ENCODE peak calls at places on chromosome 14, in ten cellular contexts. X is A549, F is lower leg skin, M is H9, E is IMR-90, H is fibroblast of lung, A is transverse colon, O is ascending aorta, J is left lung, D is GM12865. V is an unnamed sample.
A peak's percentile ranks its signal among the peaks of the same experiment; 100 is the strongest.

GRCh38 chr14:69980457-69981414 is 101.5 kb downstream of the SMOC1 start:
- DNase-seq in X (no peak), F (no peak), M (peak; percentile 32), E (no peak), H (no peak), A (no peak), O (no peak), J (no peak), D (no peak), V (no peak)

GRCh38 chr14:103801459-103801858 is 45.9 kb downstream of the PPP1R13B start:
- DNase-seq in X (no peak), F (no peak), M (no peak), E (peak; percentile 79), H (peak; percentile 90), A (no peak), O (no peak), J (no peak), D (no peak), V (peak; percentile 83)

GRCh38 chr14:100531152-100531551 is 56.1 kb downstream of the BEGAIN start:
- DNase-seq in X (no peak), F (peak; percentile 48), M (no peak), E (no peak), H (no peak), A (no peak), O (no peak), J (peak; percentile 48), D (no peak), V (no peak)

GRCh38 chr14:30610719-30611388 is 11.3 kb upstream of the SCFD1 start:
- DNase-seq in X (peak; percentile 60), F (peak; percentile 86), M (no peak), E (peak; percentile 81), H (peak; percentile 72), A (peak; percentile 74), O (no peak), J (no peak), D (peak; percentile 27), V (peak; percentile 28)

GRCh38 chr14:72948481-72949138 is 22.3 kb downstream of the DCAF4 start:
- DNase-seq in X (peak; percentile 58), F (peak; percentile 91), M (peak; percentile 65), E (peak; percentile 70), H (peak; percentile 51), A (peak; percentile 68), O (peak; percentile 79), J (no peak), D (peak; percentile 70), V (peak; percentile 47)

GRCh38 chr14:100263141-100263540 is 24.2 kb downstream of the YY1 start:
- DNase-seq in X (no peak), F (no peak), M (no peak), E (no peak), H (peak; percentile 43), A (no peak), O (no peak), J (no peak), D (no peak), V (peak; percentile 22)

GRCh38 chr14:71319646-71320045 is 412.4 kb downstream of the PCNX1 start:
- DNase-seq in X (peak; percentile 33), F (no peak), M (no peak), E (peak; percentile 36), H (no peak), A (no peak), O (no peak), J (no peak), D (peak; percentile 55), V (peak; percentile 34)

GRCh38 chr14:101706509-101707284 is 54.8 kb upstream of the PPP2R5C start:
- DNase-seq in X (no peak), F (peak; percentile 84), M (no peak), E (no peak), H (no peak), A (no peak), O (no peak), J (no peak), D (no peak), V (no peak)

GRCh38 chr14:106347291-106347778 is 821.0 kb downstream of the TMEM121 start:
- DNase-seq in X (no peak), F (no peak), M (no peak), E (no peak), H (no peak), A (no peak), O (no peak), J (no peak), D (no peak), V (no peak)

GRCh38 chr14:60647081-60647836 is 2.0 kb downstream of the SIX1 start:
- DNase-seq in X (peak; percentile 54), F (peak; percentile 84), M (peak; percentile 66), E (peak; percentile 69), H (peak; percentile 47), A (no peak), O (no peak), J (peak; percentile 67), D (no peak), V (peak; percentile 48)

GRCh38 chr14:67663633-67664032 is 10.8 kb downstream of the VTI1B start:
- DNase-seq in X (no peak), F (no peak), M (no peak), E (no peak), H (no peak), A (no peak), O (no peak), J (no peak), D (no peak), V (no peak)

GRCh38 chr14:102957222-102957621 is 34.8 kb downstream of the AMN start:
- DNase-seq in X (no peak), F (no peak), M (no peak), E (peak; percentile 57), H (peak; percentile 65), A (no peak), O (no peak), J (no peak), D (no peak), V (no peak)

GRCh38 chr14:89669209-89669608 is 252.2 kb upstream of the FOXN3 start:
- DNase-seq in X (no peak), F (no peak), M (no peak), E (no peak), H (no peak), A (peak; percentile 34), O (no peak), J (no peak), D (peak; percentile 64), V (no peak)

DNA sequence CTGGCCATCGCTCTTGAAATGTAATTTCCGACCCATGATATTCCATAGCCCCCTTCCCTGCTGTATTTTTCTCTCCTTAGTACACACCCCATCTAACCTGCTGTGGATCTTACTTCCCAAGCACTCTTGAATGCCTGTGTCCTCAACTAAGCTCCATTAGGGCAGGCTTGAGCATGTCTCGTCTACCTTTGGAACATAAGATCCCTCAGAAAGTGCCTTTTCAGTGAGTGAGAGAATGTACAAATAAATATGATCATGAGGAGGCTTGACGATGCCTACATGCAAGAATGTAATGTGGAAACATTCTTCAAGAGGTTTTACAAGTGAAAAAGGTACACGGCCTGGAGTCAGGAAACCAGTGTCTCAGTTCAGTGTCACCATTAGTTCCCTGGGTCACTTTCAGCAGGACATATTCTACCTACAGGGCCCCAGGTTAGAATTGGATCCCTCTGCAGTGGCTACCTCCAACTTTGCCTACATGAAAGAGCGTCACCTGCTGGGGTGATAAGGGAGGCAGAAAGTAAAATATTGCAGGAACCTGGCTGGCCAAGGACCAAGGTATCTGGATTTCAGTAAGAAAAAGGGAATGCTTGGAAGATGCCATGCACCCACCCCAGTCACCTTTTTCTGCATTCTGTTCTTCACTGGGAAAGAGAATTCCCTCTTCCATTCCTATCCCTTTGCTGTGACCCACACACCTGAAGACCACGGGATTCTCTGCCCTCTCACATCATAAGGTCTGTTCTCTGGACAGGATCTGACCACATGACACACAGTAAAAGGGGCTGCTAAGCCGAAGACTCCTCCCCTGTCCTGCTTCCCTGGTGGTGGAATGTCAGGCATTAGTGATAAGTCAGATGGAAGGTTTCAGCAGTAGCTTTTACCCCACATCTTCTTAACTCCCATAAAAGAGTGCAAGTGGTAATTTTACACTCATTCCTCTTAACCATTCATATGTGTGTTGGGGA is 24.6 kb upstream of the SERPINA1 start:
- DNase-seq in X (peak; percentile 11), F (no peak), M (peak; percentile 46), E (no peak), H (no peak), A (no peak), O (no peak), J (no peak), D (peak; percentile 13), V (no peak)
- TF ChIP-seq CTCF in X (peak; percentile 7), F (no peak), M (peak; percentile 70), E (peak; percentile 42), H (peak; percentile 21), A (peak; percentile 20), O (no peak), J (no peak), D (peak; percentile 41), V (peak; percentile 29)

GRCh38 chr14:23483216-23483854 is 13.8 kb downstream of the NGDN start:
- DNase-seq in X (peak; percentile 40), F (no peak), M (peak; percentile 89), E (peak; percentile 13), H (peak; percentile 6), A (no peak), O (no peak), J (no peak), D (peak; percentile 25), V (no peak)
- TF ChIP-seq CTCF in X (peak; percentile 34), F (no peak), M (peak; percentile 91), E (peak; percentile 51), H (peak; percentile 34), A (peak; percentile 9), O (no peak), J (no peak), D (peak; percentile 45), V (peak; percentile 69)

DNA sequence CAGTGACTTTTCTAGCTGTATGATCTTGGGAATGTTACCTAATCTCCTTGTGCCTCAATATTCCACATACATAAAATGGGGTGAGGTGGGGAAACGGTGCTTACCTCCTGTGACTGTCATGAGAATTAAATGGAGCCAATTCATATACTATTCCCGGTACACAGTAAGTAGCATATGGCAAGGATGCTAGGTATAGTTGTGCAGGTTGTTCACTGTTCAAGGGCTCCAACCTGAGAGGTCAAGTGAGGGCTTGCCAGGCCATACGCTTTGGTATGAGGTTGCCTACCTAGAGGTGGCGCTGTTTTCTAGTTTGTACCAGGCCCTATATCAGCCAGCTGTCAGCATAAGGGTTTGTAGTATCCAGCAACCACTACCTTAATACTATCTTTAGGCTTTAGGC is 3.6 kb upstream of the BATF start:
- DNase-seq in X (peak; percentile 55), F (no peak), M (peak; percentile 71), E (no peak), H (no peak), A (no peak), O (no peak), J (no peak), D (peak; percentile 87), V (no peak)
- TF ChIP-seq CTCF in X (peak; percentile 31), F (no peak), M (peak; percentile 80), E (peak; percentile 8), H (no peak), A (no peak), O (no peak), J (peak; percentile 34), D (peak; percentile 85), V (peak; percentile 66)

DNA sequence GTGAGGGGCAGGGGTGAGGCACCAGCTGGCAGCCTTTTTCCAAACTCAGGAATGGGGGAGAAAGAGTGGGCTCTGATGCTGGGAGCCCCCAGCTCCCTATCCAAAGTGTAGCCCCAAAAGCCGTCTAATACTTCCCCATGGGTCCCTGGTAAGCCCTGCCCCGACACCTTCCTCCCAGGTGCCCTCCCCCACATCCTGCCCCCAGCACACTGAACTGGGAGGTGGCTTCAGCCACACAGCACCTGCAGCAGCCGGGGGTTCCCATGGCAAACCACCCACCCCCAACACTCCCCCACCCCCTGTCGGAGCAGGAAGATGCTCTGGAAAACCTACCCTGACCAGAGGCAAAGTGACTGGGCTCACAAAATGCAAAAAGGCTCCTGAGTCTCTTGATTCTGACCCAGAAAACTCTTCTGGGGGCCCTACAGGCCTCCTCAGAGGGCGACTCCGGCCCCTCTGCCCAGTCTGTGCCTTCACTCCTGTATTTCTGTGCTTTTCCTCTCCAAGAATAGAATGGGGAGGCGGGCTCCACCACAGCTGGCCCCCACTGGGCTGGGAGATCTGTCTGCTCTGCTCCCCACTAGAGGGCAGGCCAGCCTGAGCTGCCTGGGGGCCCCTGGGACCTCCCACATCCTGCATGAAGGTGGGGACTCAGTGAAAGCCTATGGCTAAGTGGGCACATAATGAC is 81.6 kb downstream of the ITPK1 start:
- DNase-seq in X (no peak), F (no peak), M (peak; percentile 58), E (no peak), H (no peak), A (no peak), O (no peak), J (no peak), D (peak; percentile 70), V (no peak)
- TF ChIP-seq CTCF in X (peak; percentile 52), F (no peak), M (peak; percentile 76), E (peak; percentile 34), H (no peak), A (peak; percentile 43), O (no peak), J (peak; percentile 18), D (peak; percentile 77), V (peak; percentile 77)

V was measured in HFFc6.